ENCODE peak calls at places on chromosomes 11 and 22, in four cellular contexts. X, Y, Q and U are unnamed samples.

GRCh38 chr22:39498802-39499201 is 3.3 kb upstream of the MIEF1 start:
- DNase-seq in X (no peak), Q (no peak), Y (no peak), U (no peak)

GRCh38 chr11:28697920-28698827 is 590.0 kb downstream of the METTL15 start:
- DNase-seq in X (peak), Q (peak), Y (peak), U (peak)

GRCh38 chr11:118938491-118939411 is 13.0 kb upstream of the BCL9L start:
- DNase-seq in Y (no peak), X (peak), Q (no peak), U (no peak)

GRCh38 chr11:121722431-121723256 is 269.9 kb upstream of the SORL1-AS1 start:
- DNase-seq in X (peak), Q (peak), Y (peak), U (peak)

GRCh38 chr11:85827768-85828639 is 17.1 kb upstream of the SYTL2 start:
- DNase-seq in Q (no peak), Y (no peak), X (peak), U (peak)

GRCh38 chr11:111402411-111402810 is 23.3 kb upstream of the POU2AF1 start:
- DNase-seq in Y (no peak), Q (no peak), X (no peak), U (no peak)

GRCh38 chr11:110356769-110357671 is 60.6 kb upstream of the RDX start:
- DNase-seq in Q (no peak), X (peak), Y (no peak), U (peak)

GRCh38 chr11:11789735-11790369 is 51.9 kb upstream of the USP47 start:
- DNase-seq in Q (no peak), X (peak), Y (no peak), U (peak)

GRCh38 chr22:46758867-46759290 is 3.6 kb upstream of the TBC1D22A start:
- DNase-seq in X (peak), Y (peak), Q (peak), U (peak)

GRCh38 chr11:104254347-104254746 is 90.4 kb upstream of the PDGFD start:
- DNase-seq in Q (peak), X (no peak), Y (peak), U (peak)

GRCh38 chr11:123062892-123063395 is 1.0 kb upstream of the HSPA8 start:
- DNase-seq in Q (no peak), X (peak), Y (no peak), U (peak)

GRCh38 chr11:2122222-2122906 is 16.8 kb downstream of the IGF2 start:
- DNase-seq in X (peak), Y (no peak), Q (no peak), U (no peak)

GRCh38 chr11:67022341-67022933 is 497 bp upstream of the SYT12 start:
- DNase-seq in Y (no peak), Q (no peak), X (peak), U (no peak)

GRCh38 chr11:27012254-27012921 is 18.5 kb downstream of the FIBIN start:
- DNase-seq in Q (no peak), X (peak), Y (no peak), U (peak)

GRCh38 chr11:20530942-20531703 is 68.3 kb upstream of the SLC6A5 start:
- DNase-seq in X (no peak), Q (no peak), Y (no peak), U (no peak)

GRCh38 chr11:40338739-40339138 is 1120.7 kb downstream of the LRRC4C start:
- DNase-seq in X (peak), Y (no peak), Q (no peak), U (peak)

GRCh38 chr22:43526951-43527350 is 115.1 kb downstream of the MPPED1 start:
- DNase-seq in Q (no peak), Y (no peak), X (no peak), U (no peak)

GRCh38 chr22:20953668-20954500 is 13.2 kb upstream of the AIFM3 start:
- DNase-seq in Q (no peak), Y (no peak), X (peak), U (no peak)

GRCh38 chr11:107598225-107599139 is 7.5 kb downstream of the ELMOD1 start:
- DNase-seq in Y (peak), Q (no peak), X (no peak), U (peak)

GRCh38 chr22:19123936-19124335 is 1.7 kb upstream of the DGCR2 start:
- DNase-seq in Q (no peak), X (no peak), Y (no peak), U (no peak)

GRCh38 chr11:13003726-13004493 is 5.2 kb upstream of the RASSF10 start:
- DNase-seq in X (no peak), Q (no peak), Y (no peak), U (no peak)

GRCh38 chr11:69321877-69322350 is 28.0 kb downstream of the MYEOV start:
- DNase-seq in X (peak), Q (no peak), Y (no peak), U (no peak)

GRCh38 chr11:44939673-44940072 is 11.0 kb downstream of the TP53I11 start:
- DNase-seq in X (no peak), Q (no peak), Y (peak), U (peak)

GRCh38 chr11:9760180-9760550 is 96.3 kb downstream of the SWAP70 start:
- DNase-seq in Q (no peak), X (peak), Y (no peak), U (no peak)

GRCh38 chr11:1304376-1304775 is 5.1 kb downstream of the TOLLIP start:
- DNase-seq in X (no peak), Q (no peak), Y (no peak), U (no peak)

GRCh38 chr11:33329705-33330329 is 72.6 kb downstream of the HIPK3 start:
- DNase-seq in Y (no peak), X (peak), Q (no peak), U (peak)

GRCh38 chr11:115887727-115888126 is 383.5 kb upstream of the CADM1 start:
- DNase-seq in Y (no peak), Q (no peak), X (no peak), U (no peak)

GRCh38 chr11:34053161-34053686 is 1.7 kb downstream of the CAPRIN1 start:
- DNase-seq in X (peak), Y (peak), Q (no peak), U (peak)

GRCh38 chr11:15775051-15775541 is 581.2 kb downstream of the SOX6 start:
- DNase-seq in Y (no peak), X (peak), Q (no peak), U (peak)

GRCh38 chr11:32891657-32892354 is 805 bp upstream of the QSER1 start:
- DNase-seq in Q (no peak), X (no peak), Y (no peak), U (peak)

GRCh38 chr22:49569286-49570031 is 258.2 kb downstream of the BRD1 start:
- DNase-seq in Y (peak), X (no peak), Q (no peak), U (no peak)

GRCh38 chr22:30324008-30324730 is 2.6 kb downstream of the TBC1D10A start:
- DNase-seq in X (peak), Y (no peak), Q (no peak), U (no peak)

GRCh38 chr22:32401486-32401885 is 10.6 kb downstream of the RTCB start:
- DNase-seq in Q (no peak), X (no peak), Y (no peak), U (no peak)

GRCh38 chr11:12198261-12198925 is 88.0 kb downstream of the MICAL2 start:
- DNase-seq in X (no peak), Y (no peak), Q (no peak), U (no peak)

GRCh38 chr11:93729129-93729616 is 12.1 kb downstream of the TAF1D start:
- DNase-seq in Y (no peak), X (no peak), Q (no peak), U (no peak)

GRCh38 chr11:70191495-70192140 is 11.5 kb upstream of the FADD start:
- DNase-seq in X (peak), Y (peak), Q (peak), U (peak)

GRCh38 chr11:3143136-3143880 is 21.8 kb downstream of the OSBPL5 start:
- DNase-seq in X (no peak), Y (no peak), Q (no peak), U (no peak)
- H3K23ac ChIP-seq in X (no peak), Y (no peak), Q (no peak), U (no peak)

GRCh38 chr11:73961321-73961720 is 10.5 kb downstream of the DNAJB13 start:
- DNase-seq in Y (no peak), Q (no peak), X (peak), U (no peak)
- H3K9ac ChIP-seq in Y (no peak), Q (no peak), X (no peak), U (no peak)

GRCh38 chr22:27982630-27983180 is 63.6 kb upstream of the PITPNB start:
- DNase-seq in Q (no peak), Y (peak), X (no peak), U (no peak)
- H3K56ac ChIP-seq in Q (no peak), Y (no peak), X (no peak), U (no peak)

GRCh38 chr22:42337356-42337755 is 66.9 kb upstream of the TCF20 start:
- DNase-seq in X (no peak), Q (no peak), Y (no peak), U (no peak)

GRCh38 chr22:42336527-42337227 is 66.2 kb upstream of the TCF20 start:
- DNase-seq in Y (no peak), Q (no peak), X (no peak), U (no peak)

GRCh38 chr22:42333544-42333943 is 63.1 kb upstream of the TCF20 start:
- DNase-seq in Y (no peak), Q (no peak), X (no peak), U (no peak)

GRCh38 chr22:42334875-42335512 is 64.5 kb upstream of the TCF20 start:
- DNase-seq in Y (no peak), X (no peak), Q (no peak), U (no peak)

GRCh38 chr22:42335839-42336378 is 65.5 kb upstream of the TCF20 start:
- DNase-seq in Q (no peak), Y (no peak), X (no peak), U (no peak)
- H3K23ac ChIP-seq in Q (no peak), Y (no peak), X (no peak), U (peak)

GRCh38 chr22:36469094-36469710 is 12.2 kb downstream of the TXN2 start:
- DNase-seq in Y (no peak), Q (no peak), X (no peak), U (no peak)

GRCh38 chr22:36472689-36473088 is 8.8 kb downstream of the TXN2 start:
- DNase-seq in Y (no peak), Q (no peak), X (no peak), U (no peak)

GRCh38 chr22:36471341-36471821 is 10.1 kb downstream of the TXN2 start:
- DNase-seq in X (peak), Q (no peak), Y (no peak), U (no peak)

GRCh38 chr22:36470162-36470993 is 11.1 kb downstream of the TXN2 start:
- DNase-seq in Q (peak), Y (peak), X (peak), U (peak)

GRCh38 chr22:36470994-36471331 is 10.5 kb downstream of the TXN2 start:
- DNase-seq in Y (no peak), Q (no peak), X (peak), U (no peak)
- H3K9ac ChIP-seq in Y (no peak), Q (no peak), X (peak), U (no peak)